ENCODE peak calls at places on chromosomes 4 and X, in six cellular contexts. T is ovary, S is IMR-90, L is left ventricle myocardium inferior, X is GM23338, G is lower lobe of right lung. R is an unnamed sample. For H3K36me3, the result is how much of the 10 kb centered on the place peaks cover.

GRCh38 chr4:25667931-25668557 is 12.4 kb downstream of the SLC34A2 start:
- DNase-seq in T (no peak), S (no peak), L (no peak), X (peak), G (no peak), R (peak)

GRCh38 chr4:145540235-145540634 is 58.6 kb downstream of the SMAD1 start:
- DNase-seq in T (no peak), S (peak), L (no peak), X (no peak), G (no peak), R (no peak)

GRCh38 chr4:133402616-133403015 is 253.5 kb downstream of the PCDH10 start:
- DNase-seq in T (no peak), S (no peak), L (no peak), X (no peak), G (no peak), R (peak)

GRCh38 chr4:158282252-158282651 is 72.0 kb downstream of the TMEM144 start:
- DNase-seq in T (no peak), S (peak), L (no peak), X (no peak), G (no peak), R (no peak)

GRCh38 chr4:13541176-13541604 is 3.1 kb downstream of the NKX3-2 start:
- DNase-seq in T (no peak), S (no peak), L (no peak), X (no peak), G (no peak), R (no peak)

GRCh38 chr4:69717778-69718177 is 42.6 kb downstream of the SULT1B1 start:
- DNase-seq in T (no peak), S (no peak), L (no peak), X (no peak), G (no peak), R (peak)

GRCh38 chrX:53288173-53288572 is 6.8 kb upstream of the IQSEC2 start:
- DNase-seq in T (no peak), S (no peak), L (peak), X (peak), G (peak), R (no peak)

GRCh38 chr4:26573389-26573794 is 10.5 kb upstream of the TBC1D19 start:
- DNase-seq in T (no peak), S (peak), L (no peak), X (peak), G (no peak), R (peak)

GRCh38 chrX:20285513-20285912 is 18.8 kb upstream of the RPS6KA3 start:
- DNase-seq in T (no peak), S (peak), L (no peak), X (no peak), G (no peak), R (no peak)

GRCh38 chr4:20829958-20830357 is 129.7 kb downstream of the PACRGL start:
- DNase-seq in T (no peak), S (peak), L (no peak), X (no peak), G (no peak), R (no peak)

GRCh38 chrX:18210470-18210869 is 10.2 kb downstream of the BEND2 start:
- DNase-seq in T (no peak), S (peak), L (no peak), X (peak), G (no peak), R (no peak)

GRCh38 chr4:184201179-184201578 is 16.5 kb downstream of the ENPP6 start:
- DNase-seq in T (no peak), S (no peak), L (no peak), X (no peak), G (no peak), R (no peak)

GRCh38 chr4:66178901-66179300 is 508.6 kb upstream of the EPHA5 start:
- DNase-seq in T (no peak), S (no peak), L (no peak), X (peak), G (no peak), R (peak)

GRCh38 chrX:14357314-14357713 is 172.0 kb upstream of the GLRA2 start:
- DNase-seq in T (no peak), S (no peak), L (no peak), X (no peak), G (no peak), R (no peak)

GRCh38 chr4:189845145-189845846 is 95.4 kb upstream of the FRG1 start:
- DNase-seq in T (no peak), S (peak), L (no peak), X (no peak), G (no peak), R (no peak)

GRCh38 chrX:97315939-97316338 is 432.2 kb downstream of the RPA4 start:
- DNase-seq in T (no peak), S (no peak), L (no peak), X (peak), G (no peak), R (no peak)

GRCh38 chrX:22340022-22340616 is 67.4 kb downstream of the CBLL2 start:
- DNase-seq in T (no peak), S (no peak), L (no peak), X (no peak), G (no peak), R (no peak)

GRCh38 chr4:159206427-159206871 is 103.6 kb downstream of the RAPGEF2 start:
- DNase-seq in T (no peak), S (peak), L (no peak), X (no peak), G (no peak), R (no peak)

GRCh38 chr4:55633903-55634302 is 2.2 kb downstream of the NMU start:
- DNase-seq in T (no peak), S (no peak), L (no peak), X (peak), G (no peak), R (no peak)

GRCh38 chrX:100647095-100647494 is 3.1 kb downstream of the SRPX2 start:
- DNase-seq in T (no peak), S (no peak), L (no peak), X (no peak), G (no peak), R (no peak)

GRCh38 chr4:128876194-128876593 is 66.7 kb downstream of the JADE1 start:
- DNase-seq in T (no peak), S (no peak), L (no peak), X (no peak), G (no peak), R (no peak)

GRCh38 chrX:41596586-41596985 is 92.2 kb upstream of the GPR34 start:
- DNase-seq in T (no peak), S (peak), L (no peak), X (no peak), G (no peak), R (peak)

GRCh38 chr4:24781999-24782745 is 13.2 kb upstream of the SOD3 start:
- DNase-seq in T (no peak), S (no peak), L (no peak), X (no peak), G (no peak), R (no peak)

GRCh38 chrX:40098264-40099045 is 697 bp upstream of the BCOR start:
- DNase-seq in T (peak), S (no peak), L (peak), X (peak), G (peak), R (no peak)

GRCh38 chr4:153099391-153100140 is 104.7 kb upstream of the TRIM2 start:
- DNase-seq in T (no peak), S (no peak), L (no peak), X (no peak), G (no peak), R (no peak)

GRCh38 chrX:139201924-139202323 is 328.6 kb upstream of the F9 start:
- DNase-seq in T (no peak), S (no peak), L (no peak), X (no peak), G (no peak), R (no peak)

GRCh38 chr4:75673959-75674328 is 733 bp upstream of the G3BP2 start:
- DNase-seq in T (no peak), S (no peak), L (no peak), X (peak), G (no peak), R (no peak)

GRCh38 chrX:130079824-130080406 is 30.4 kb downstream of the ELF4 start:
- DNase-seq in T (peak), S (peak), L (no peak), X (peak), G (no peak), R (peak)

GRCh38 chr4:58093352-58093751 is 983.2 kb upstream of the IGFBP7 start:
- DNase-seq in T (no peak), S (no peak), L (no peak), X (peak), G (no peak), R (no peak)

GRCh38 chr4:82436130-82436529 is 5.7 kb downstream of the ENOPH1 start:
- DNase-seq in T (no peak), S (no peak), L (no peak), X (no peak), G (no peak), R (no peak)

GRCh38 chr4:138961687-138962086 is 53.9 kb upstream of the NOCT start:
- DNase-seq in T (no peak), S (no peak), L (no peak), X (no peak), G (no peak), R (no peak)

GRCh38 chr4:139502312-139502946 is 48.5 kb downstream of the RAB33B start:
- DNase-seq in T (no peak), S (no peak), L (no peak), X (no peak), G (no peak), R (no peak)

GRCh38 chr4:151142758-151143157 is 43.3 kb downstream of the RPS3A start:
- DNase-seq in T (no peak), S (no peak), L (no peak), X (no peak), G (no peak), R (no peak)

GRCh38 chr4:151144329-151145072 is 45.1 kb downstream of the RPS3A start:
- DNase-seq in T (no peak), S (no peak), L (no peak), X (no peak), G (no peak), R (no peak)

GRCh38 chr4:151143162-151143561 is 43.7 kb downstream of the RPS3A start:
- DNase-seq in T (no peak), S (no peak), L (no peak), X (no peak), G (no peak), R (no peak)

GRCh38 chr4:151139814-151140213 is 40.4 kb downstream of the RPS3A start:
- DNase-seq in T (no peak), S (no peak), L (no peak), X (no peak), G (no peak), R (no peak)
- H3K36me3 ChIP-seq in T (under half), S (under half), L (half or more), X (under half), G (half or more), R (under half)

GRCh38 chrX:122913134-122913533 is 270.9 kb upstream of the GRIA3 start:
- DNase-seq in T (no peak), S (no peak), L (no peak), X (no peak), G (no peak), R (no peak)
- TF ChIP-seq CTCF in T (no peak), S (no peak), L (no peak), X (no peak), G (no peak), R (no peak)

DNA sequence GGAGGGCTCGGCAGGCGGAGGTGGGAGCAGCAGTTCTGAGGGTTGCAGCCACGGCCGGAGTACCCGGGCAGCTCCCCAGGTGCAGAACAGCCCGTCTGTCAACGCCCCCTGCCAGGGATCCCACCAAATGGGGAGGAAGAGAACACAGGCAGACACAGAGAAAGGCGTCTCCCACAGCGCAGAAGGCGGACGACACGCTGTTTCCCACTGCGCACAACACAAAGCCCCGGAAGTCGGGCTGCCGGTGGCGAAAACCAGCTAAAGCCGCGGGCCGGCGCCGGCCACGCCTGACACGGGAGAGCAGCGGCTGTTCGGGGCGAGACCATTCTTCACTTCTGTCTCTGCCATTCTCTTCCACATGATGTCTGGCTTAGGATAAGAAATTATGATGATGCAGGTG is 31.6 kb downstream of the CTBP1 start:
- DNase-seq in T (no peak), S (no peak), L (no peak), X (no peak), G (no peak), R (no peak)
- H3K36me3 ChIP-seq in T (under half), S (half or more), L (half or more), X (under half), G (half or more), R (under half)

GRCh38 chrX:140817943-140818342 is 108.4 kb downstream of the LINC00632 start:
- DNase-seq in T (no peak), S (peak), L (no peak), X (peak), G (no peak), R (no peak)
- TF ChIP-seq CTCF in T (no peak), S (peak), L (peak), X (peak), G (peak), R (peak)

GRCh38 chr4:7052923-7053715 is 9.9 kb downstream of the TADA2B start:
- DNase-seq in T (no peak), S (no peak), L (peak), X (no peak), G (peak), R (no peak)
- H3K36me3 ChIP-seq in T (under half), S (under half), L (under half), X (under half), G (half or more), R (under half)

DNA sequence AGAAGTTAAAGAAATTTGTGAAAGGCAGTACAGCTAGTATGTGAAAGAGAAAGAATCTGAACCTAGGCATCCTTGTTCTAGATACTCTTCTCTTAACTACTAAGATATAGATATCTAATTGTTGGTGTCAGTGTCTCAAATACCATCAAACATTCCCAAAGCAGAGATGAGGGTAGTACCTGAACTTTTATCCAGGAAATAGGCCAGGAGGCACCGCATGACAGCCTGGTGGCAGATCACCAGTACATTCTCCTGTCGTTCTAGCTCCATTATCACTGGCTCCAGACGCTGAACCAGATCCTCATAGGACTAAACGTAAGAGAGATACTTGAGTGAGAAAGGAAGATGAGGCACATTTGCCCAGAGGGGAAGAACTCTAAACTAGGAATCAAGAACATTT is 16.8 kb downstream of the TRO start:
- DNase-seq in T (no peak), S (no peak), L (no peak), X (no peak), G (no peak), R (no peak)
- TF ChIP-seq CTCF in T (no peak), S (no peak), L (no peak), X (no peak), G (no peak), R (no peak)

GRCh38 chr4:77047037-77047436 is 28.8 kb downstream of the CCNI start:
- DNase-seq in T (no peak), S (peak), L (no peak), X (peak), G (no peak), R (no peak)

GRCh38 chr4:77044458-77045124 is 31.2 kb downstream of the CCNI start:
- DNase-seq in T (no peak), S (peak), L (no peak), X (peak), G (no peak), R (no peak)

GRCh38 chr4:77040856-77041576 is 34.8 kb downstream of the CCNI start:
- DNase-seq in T (no peak), S (peak), L (no peak), X (no peak), G (no peak), R (no peak)

GRCh38 chr4:77043507-77044131 is 32.2 kb downstream of the CCNI start:
- DNase-seq in T (no peak), S (peak), L (no peak), X (no peak), G (no peak), R (no peak)

DNA sequence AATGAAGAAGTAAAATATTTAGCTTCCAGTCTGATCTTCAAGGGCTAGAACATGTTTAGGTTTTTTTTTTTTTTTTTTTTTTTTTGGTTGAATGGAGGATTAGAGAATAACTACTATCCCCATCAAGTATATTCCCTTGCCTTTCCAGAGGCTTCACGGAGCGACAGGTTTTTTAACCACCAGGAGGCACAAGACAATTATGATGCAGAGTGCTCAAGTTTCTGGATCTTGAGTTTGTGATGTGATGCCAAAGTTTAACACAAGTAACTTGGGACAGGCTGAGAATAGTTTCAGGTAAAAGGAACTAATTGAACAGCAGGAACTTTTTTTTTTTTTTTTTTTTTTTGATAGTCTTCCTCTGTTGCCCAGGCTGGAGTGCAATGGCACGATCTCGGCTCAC is 30.3 kb downstream of the CCNI start:
- DNase-seq in T (no peak), S (peak), L (no peak), X (peak), G (no peak), R (no peak)
- H3K36me3 ChIP-seq in T (under half), S (under half), L (under half), X (under half), G (under half), R (under half)

GRCh38 chrX:153549807-153550206 is 32.4 kb downstream of the ATP2B3 start:
- DNase-seq in T (no peak), S (no peak), L (no peak), X (peak), G (no peak), R (no peak)
- TF ChIP-seq CTCF in T (no peak), S (no peak), L (no peak), X (peak), G (no peak), R (no peak)

DNA sequence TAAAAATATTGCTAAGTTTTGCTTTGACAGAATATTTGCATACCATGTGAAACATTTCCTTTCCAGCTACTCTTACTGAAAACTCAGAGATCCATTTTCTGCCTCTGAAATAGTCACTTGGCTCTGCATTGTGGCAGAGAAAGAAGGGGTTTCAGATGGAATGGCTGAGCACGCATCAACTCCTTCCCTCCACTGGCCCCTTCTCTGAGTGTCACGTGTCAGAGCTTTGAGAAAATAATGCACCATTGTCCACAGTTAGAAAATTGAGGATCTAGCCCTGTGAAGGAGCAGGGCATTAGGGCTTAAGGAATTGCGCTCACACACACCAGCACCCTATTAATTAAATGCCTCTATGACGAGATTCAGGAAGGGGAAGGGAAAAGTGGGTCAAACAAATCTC is 78.8 kb upstream of the FAT4 start:
- DNase-seq in T (no peak), S (no peak), L (no peak), X (no peak), G (no peak), R (no peak)
- H3K36me3 ChIP-seq in T (under half), S (under half), L (under half), X (under half), G (under half), R (under half)